ENCODE peak calls at places on chromosomes 2 and 18, in eight cellular contexts. W is adrenal gland, F is breast epithelium, T is K562, X is stomach, M is A549, E is IMR-90, Q is right lobe of liver. R is an unnamed sample.

GRCh38 chr18:76621184-76621583 is 126.1 kb upstream of the ZNF516 start:
- DNase-seq in W (no peak), F (no peak), T (no peak), X (no peak), M (no peak), E (peak; percentile 38), Q (no peak), R (no peak)

GRCh38 chr18:60024857-60025256 is 125.1 kb downstream of the PMAIP1 start:
- DNase-seq in W (no peak), F (no peak), T (no peak), X (no peak), M (no peak), E (no peak), Q (no peak), R (no peak)

GRCh38 chr18:7946724-7947377 is 379.7 kb downstream of the PTPRM start:
- DNase-seq in W (peak; percentile 73), F (no peak), T (no peak), X (peak; percentile 42), M (peak; percentile 79), E (peak; percentile 89), Q (no peak), R (no peak)

GRCh38 chr2:149410701-149411484 is 80.5 kb downstream of the LYPD6 start:
- DNase-seq in W (no peak), F (no peak), T (no peak), X (no peak), M (no peak), E (peak; percentile 8), Q (no peak), R (no peak)

GRCh38 chr2:107576991-107577390 is 249.7 kb upstream of the RGPD4 start:
- DNase-seq in W (no peak), F (no peak), T (no peak), X (no peak), M (no peak), E (no peak), Q (no peak), R (no peak)

GRCh38 chr2:72572501-72572900 is 253.3 kb downstream of the EXOC6B start:
- DNase-seq in W (no peak), F (no peak), T (no peak), X (no peak), M (peak; percentile 77), E (peak; percentile 61), Q (no peak), R (no peak)

GRCh38 chr18:7579923-7580542 is 12.9 kb downstream of the PTPRM start:
- DNase-seq in W (no peak), F (no peak), T (no peak), X (no peak), M (no peak), E (no peak), Q (no peak), R (no peak)

GRCh38 chr2:69946351-69947077 is 14.9 kb downstream of the ASPRV1 start:
- DNase-seq in W (no peak), F (no peak), T (no peak), X (peak; percentile 38), M (peak; percentile 69), E (peak; percentile 74), Q (no peak), R (no peak)

GRCh38 chr18:4230450-4231168 is 224.5 kb downstream of the DLGAP1 start:
- DNase-seq in W (no peak), F (no peak), T (no peak), X (no peak), M (no peak), E (no peak), Q (no peak), R (no peak)

GRCh38 chr2:230828272-230828961 is 36.3 kb upstream of the ITM2C start:
- DNase-seq in W (no peak), F (no peak), T (peak; percentile 34), X (peak; percentile 34), M (no peak), E (no peak), Q (no peak), R (no peak)

GRCh38 chr18:35641916-35642315 is 60.4 kb downstream of the GALNT1 start:
- DNase-seq in W (no peak), F (no peak), T (no peak), X (no peak), M (no peak), E (peak; percentile 72), Q (no peak), R (no peak)

GRCh38 chr18:37385846-37386435 is 179.7 kb downstream of the CELF4 start:
- DNase-seq in W (no peak), F (no peak), T (peak; percentile 28), X (no peak), M (peak; percentile 27), E (peak; percentile 37), Q (no peak), R (no peak)

GRCh38 chr2:16228951-16229350 is 288.6 kb downstream of the MYCN start:
- DNase-seq in W (no peak), F (no peak), T (no peak), X (no peak), M (no peak), E (no peak), Q (no peak), R (no peak)

GRCh38 chr2:26628561-26629345 is 12.4 kb downstream of the CIB4 start:
- DNase-seq in W (no peak), F (no peak), T (no peak), X (no peak), M (no peak), E (no peak), Q (no peak), R (no peak)

GRCh38 chr2:85433511-85434089 is 15.1 kb downstream of the SH2D6 start:
- DNase-seq in W (peak; percentile 78), F (peak; percentile 72), T (no peak), X (peak; percentile 83), M (peak; percentile 55), E (peak; percentile 96), Q (no peak), R (no peak)
- TF ChIP-seq POLR2A in W (peak; percentile 25), F (no peak), T (no peak), X (no peak), M (no peak), E (peak; percentile 27), Q (no peak), R (no peak)

GRCh38 chr2:216951166-216951565 is 91.3 kb upstream of the TNP1 start:
- DNase-seq in W (no peak), F (no peak), T (no peak), X (no peak), M (no peak), E (no peak), Q (no peak), R (no peak)
- H3K9me3 ChIP-seq in W (no peaks in the 10 kb centered on the region), F (peaks cover 18% of the 10 kb centered on the region), T (no peaks in the 10 kb centered on the region), X (peaks cover 3% of the 10 kb centered on the region), M (no peaks in the 10 kb centered on the region), E (no peaks in the 10 kb centered on the region), Q (no peaks in the 10 kb centered on the region), R (no peaks in the 10 kb centered on the region)

DNA sequence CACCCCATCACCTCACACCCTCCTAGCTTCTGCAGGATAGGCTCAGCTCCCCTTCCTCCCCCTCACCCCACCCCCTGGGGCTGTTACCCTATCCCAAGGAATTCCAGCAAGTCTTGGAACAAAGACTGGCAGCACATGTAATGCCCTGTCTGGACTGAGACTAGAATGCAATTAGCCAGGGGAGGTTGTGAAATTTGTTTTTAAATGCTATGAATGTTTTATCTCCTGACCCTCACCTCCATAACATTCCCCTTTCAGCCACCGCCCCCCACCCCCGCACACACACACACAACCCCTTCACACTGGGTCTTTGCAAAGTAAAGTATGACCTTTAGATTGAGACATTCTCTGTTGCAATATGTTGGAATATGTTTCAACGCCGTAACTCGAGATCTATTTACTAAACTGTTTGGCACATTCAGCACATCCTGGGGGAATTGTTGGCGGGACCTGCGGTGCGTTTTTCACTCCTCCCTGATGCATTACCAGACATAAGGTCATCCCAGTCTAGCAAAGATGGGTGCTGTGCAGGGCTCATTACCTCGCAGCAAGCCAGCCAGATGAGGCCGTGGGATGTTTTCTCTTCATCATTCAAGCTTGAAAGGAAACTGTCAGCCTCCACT is 290.7 kb upstream of the SLC14A2 start:
- DNase-seq in W (peak; percentile 76), F (no peak), T (no peak), X (no peak), M (no peak), E (peak; percentile 8), Q (peak; percentile 78), R (no peak)
- H3K27ac ChIP-seq in W (no peak overlapping the region), F (peak overlapping the region; percentile 19), T (no peak overlapping the region), X (no peak overlapping the region), M (no peak overlapping the region), E (peak overlapping the region; percentile 44), Q (peak overlapping the region; percentile 44), R (peak overlapping the region; percentile 72)

GRCh38 chr2:53445376-53446072 is 322.1 kb upstream of the CHAC2 start:
- DNase-seq in W (no peak), F (no peak), T (no peak), X (no peak), M (no peak), E (peak; percentile 74), Q (no peak), R (no peak)
- TF ChIP-seq POLR2A in W (no peak), F (no peak), T (no peak), X (no peak), M (no peak), E (no peak), Q (no peak), R (no peak)

GRCh38 chr2:52933878-52934277 is 833.7 kb upstream of the CHAC2 start:
- DNase-seq in W (no peak), F (no peak), T (no peak), X (no peak), M (no peak), E (peak; percentile 69), Q (no peak), R (no peak)
- H3K9me3 ChIP-seq in W (no peaks in the 10 kb centered on the region), F (peaks cover 8% of the 10 kb centered on the region), T (no peaks in the 10 kb centered on the region), X (peaks cover 10% of the 10 kb centered on the region), M (peaks cover 5% of the 10 kb centered on the region), E (peaks cover 7% of the 10 kb centered on the region), Q (no peaks in the 10 kb centered on the region), R (no peaks in the 10 kb centered on the region)

GRCh38 chr2:64455031-64455332 is 1.0 kb downstream of the LGALSL start:
- DNase-seq in W (no peak), F (no peak), T (no peak), X (no peak), M (no peak), E (no peak), Q (no peak), R (no peak)
- H3K27ac ChIP-seq in W (peak overlapping the region; percentile 94), F (peak overlapping the region; percentile 97), T (no peak overlapping the region), X (peak overlapping the region; percentile 99), M (peak overlapping the region; percentile 96), E (no peak overlapping the region), Q (no peak overlapping the region), R (peak overlapping the region; percentile 96)

R was measured in esophagus squamous epithelium.